ENCODE peak calls at places on chromosomes 13 and 19, in ten cellular contexts. One of them, this sample, is unnamed.
A peak's percentile ranks its signal among the peaks of the same experiment; 100 is the strongest.

GRCh38 chr13:37870895-37871550 is 1.5 kb upstream of the TRPC4 start:
- DNase-seq in keratinocyte: no peak
- DNase-seq in GM23338: peak; percentile 23
- DNase-seq in AG04449: no peak
- DNase-seq in bronchial epithelial cell: peak; percentile 33
- DNase-seq in CD8-positive, alpha-beta T cell: no peak
- DNase-seq in cardiac muscle cell: no peak
- DNase-seq in AG04450: no peak
- DNase-seq in HCT116: no peak
- DNase-seq in body of pancreas: no peak
- DNase-seq in this sample: no peak

GRCh38 chr19:18515959-18516358 is 5.9 kb downstream of the ELL start:
- DNase-seq in keratinocyte: no peak
- DNase-seq in GM23338: no peak
- DNase-seq in AG04449: no peak
- DNase-seq in bronchial epithelial cell: no peak
- DNase-seq in CD8-positive, alpha-beta T cell: no peak
- DNase-seq in cardiac muscle cell: no peak
- DNase-seq in AG04450: no peak
- DNase-seq in HCT116: no peak
- DNase-seq in body of pancreas: no peak
- DNase-seq in this sample: no peak

GRCh38 chr13:90690458-90691063 is 656.9 kb upstream of the MIR17HG start:
- DNase-seq in keratinocyte: no peak
- DNase-seq in GM23338: no peak
- DNase-seq in AG04449: no peak
- DNase-seq in bronchial epithelial cell: no peak
- DNase-seq in CD8-positive, alpha-beta T cell: no peak
- DNase-seq in cardiac muscle cell: no peak
- DNase-seq in AG04450: no peak
- DNase-seq in HCT116: no peak
- DNase-seq in body of pancreas: no peak
- DNase-seq in this sample: no peak

GRCh38 chr19:31166206-31166605 is 183.0 kb downstream of the TSHZ3 start:
- DNase-seq in keratinocyte: no peak
- DNase-seq in GM23338: no peak
- DNase-seq in AG04449: no peak
- DNase-seq in bronchial epithelial cell: no peak
- DNase-seq in CD8-positive, alpha-beta T cell: peak; percentile 40
- DNase-seq in cardiac muscle cell: no peak
- DNase-seq in AG04450: no peak
- DNase-seq in HCT116: no peak
- DNase-seq in body of pancreas: no peak
- DNase-seq in this sample: no peak

GRCh38 chr13:23375007-23375971 is 58.2 kb downstream of the SACS start:
- DNase-seq in keratinocyte: peak; percentile 58
- DNase-seq in GM23338: peak; percentile 93
- DNase-seq in AG04449: peak; percentile 45
- DNase-seq in bronchial epithelial cell: peak; percentile 68
- DNase-seq in CD8-positive, alpha-beta T cell: peak; percentile 99
- DNase-seq in cardiac muscle cell: peak; percentile 96
- DNase-seq in AG04450: peak; percentile 84
- DNase-seq in HCT116: peak; percentile 77
- DNase-seq in body of pancreas: peak; percentile 97
- DNase-seq in this sample: no peak

GRCh38 chr19:56547535-56547934 is 8.8 kb downstream of the ZFP28 start:
- DNase-seq in keratinocyte: no peak
- DNase-seq in GM23338: peak; percentile 77
- DNase-seq in AG04449: no peak
- DNase-seq in bronchial epithelial cell: no peak
- DNase-seq in CD8-positive, alpha-beta T cell: no peak
- DNase-seq in cardiac muscle cell: no peak
- DNase-seq in AG04450: no peak
- DNase-seq in HCT116: no peak
- DNase-seq in body of pancreas: no peak
- DNase-seq in this sample: no peak

GRCh38 chr13:23852351-23852750 is 36.8 kb downstream of the MIPEP start:
- DNase-seq in keratinocyte: no peak
- DNase-seq in GM23338: no peak
- DNase-seq in AG04449: no peak
- DNase-seq in bronchial epithelial cell: no peak
- DNase-seq in CD8-positive, alpha-beta T cell: no peak
- DNase-seq in cardiac muscle cell: no peak
- DNase-seq in AG04450: no peak
- DNase-seq in HCT116: no peak
- DNase-seq in body of pancreas: no peak
- DNase-seq in this sample: no peak

GRCh38 chr13:99432637-99433542 is 68.4 kb upstream of the TM9SF2 start:
- DNase-seq in keratinocyte: no peak
- DNase-seq in GM23338: peak; percentile 77
- DNase-seq in AG04449: peak; percentile 24
- DNase-seq in bronchial epithelial cell: peak; percentile 50
- DNase-seq in CD8-positive, alpha-beta T cell: peak; percentile 75
- DNase-seq in cardiac muscle cell: peak; percentile 21
- DNase-seq in AG04450: no peak
- DNase-seq in HCT116: peak; percentile 36
- DNase-seq in body of pancreas: peak; percentile 22
- DNase-seq in this sample: peak; percentile 75

GRCh38 chr13:25943666-25944065 is 108.2 kb downstream of the SHISA2 start:
- DNase-seq in keratinocyte: no peak
- DNase-seq in GM23338: no peak
- DNase-seq in AG04449: peak; percentile 7
- DNase-seq in bronchial epithelial cell: peak; percentile 16
- DNase-seq in CD8-positive, alpha-beta T cell: no peak
- DNase-seq in cardiac muscle cell: no peak
- DNase-seq in AG04450: no peak
- DNase-seq in HCT116: no peak
- DNase-seq in body of pancreas: no peak
- DNase-seq in this sample: peak; percentile 83

GRCh38 chr13:66397133-66397532 is 833.0 kb downstream of the PCDH9 start:
- DNase-seq in keratinocyte: no peak
- DNase-seq in GM23338: no peak
- DNase-seq in AG04449: no peak
- DNase-seq in bronchial epithelial cell: no peak
- DNase-seq in CD8-positive, alpha-beta T cell: no peak
- DNase-seq in cardiac muscle cell: no peak
- DNase-seq in AG04450: no peak
- DNase-seq in HCT116: no peak
- DNase-seq in body of pancreas: no peak
- DNase-seq in this sample: no peak

GRCh38 chr13:113186061-113186900 is 22.2 kb downstream of the PCID2 start:
- DNase-seq in keratinocyte: no peak
- DNase-seq in GM23338: no peak
- DNase-seq in AG04449: no peak
- DNase-seq in bronchial epithelial cell: no peak
- DNase-seq in CD8-positive, alpha-beta T cell: no peak
- DNase-seq in cardiac muscle cell: no peak
- DNase-seq in AG04450: no peak
- DNase-seq in HCT116: no peak
- DNase-seq in body of pancreas: no peak
- DNase-seq in this sample: no peak

GRCh38 chr13:113970810-113971470 is 2.9 kb downstream of the C13orf46 start:
- DNase-seq in keratinocyte: no peak
- DNase-seq in GM23338: no peak
- DNase-seq in AG04449: no peak
- DNase-seq in bronchial epithelial cell: peak; percentile 89
- DNase-seq in CD8-positive, alpha-beta T cell: no peak
- DNase-seq in cardiac muscle cell: no peak
- DNase-seq in AG04450: peak; percentile 10
- DNase-seq in HCT116: no peak
- DNase-seq in body of pancreas: peak; percentile 90
- DNase-seq in this sample: peak; percentile 75

GRCh38 chr19:35901055-35901644 is 810 bp upstream of the NFKBID start:
- DNase-seq in keratinocyte: no peak
- DNase-seq in GM23338: peak; percentile 21
- DNase-seq in AG04449: peak; percentile 9
- DNase-seq in bronchial epithelial cell: no peak
- DNase-seq in CD8-positive, alpha-beta T cell: no peak
- DNase-seq in cardiac muscle cell: no peak
- DNase-seq in AG04450: no peak
- DNase-seq in HCT116: no peak
- DNase-seq in body of pancreas: no peak
- DNase-seq in this sample: no peak

GRCh38 chr19:1019980-1020867 is 699 bp downstream of the TMEM259 start:
- DNase-seq in keratinocyte: no peak
- DNase-seq in GM23338: peak; percentile 33
- DNase-seq in AG04449: no peak
- DNase-seq in bronchial epithelial cell: no peak
- DNase-seq in CD8-positive, alpha-beta T cell: peak; percentile 65
- DNase-seq in cardiac muscle cell: no peak
- DNase-seq in AG04450: no peak
- DNase-seq in HCT116: no peak
- DNase-seq in body of pancreas: peak; percentile 42
- DNase-seq in this sample: no peak

GRCh38 chr19:8577247-8577646 is at the start of gene MYO1F:
- DNase-seq in keratinocyte: no peak
- DNase-seq in GM23338: no peak
- DNase-seq in AG04449: no peak
- DNase-seq in bronchial epithelial cell: no peak
- DNase-seq in CD8-positive, alpha-beta T cell: peak; percentile 58
- DNase-seq in cardiac muscle cell: no peak
- DNase-seq in AG04450: no peak
- DNase-seq in HCT116: no peak
- DNase-seq in body of pancreas: no peak
- DNase-seq in this sample: no peak

GRCh38 chr19:10217085-10217484 is 14.0 kb downstream of the S1PR2 start:
- DNase-seq in keratinocyte: no peak
- DNase-seq in GM23338: no peak
- DNase-seq in AG04449: no peak
- DNase-seq in bronchial epithelial cell: no peak
- DNase-seq in CD8-positive, alpha-beta T cell: no peak
- DNase-seq in cardiac muscle cell: no peak
- DNase-seq in AG04450: no peak
- DNase-seq in HCT116: no peak
- DNase-seq in body of pancreas: no peak
- DNase-seq in this sample: no peak
- H3K4me3 ChIP-seq in keratinocyte: no peak overlapping the region
- H3K4me3 ChIP-seq in GM23338: no peak overlapping the region
- H3K4me3 ChIP-seq in AG04449: no peak overlapping the region
- H3K4me3 ChIP-seq in bronchial epithelial cell: no peak overlapping the region
- H3K4me3 ChIP-seq in CD8-positive, alpha-beta T cell: no peak overlapping the region
- H3K4me3 ChIP-seq in cardiac muscle cell: no peak overlapping the region
- H3K4me3 ChIP-seq in AG04450: no peak overlapping the region
- H3K4me3 ChIP-seq in HCT116: no peak overlapping the region
- H3K4me3 ChIP-seq in body of pancreas: no peak overlapping the region
- H3K4me3 ChIP-seq in this sample: no peak overlapping the region

GRCh38 chr13:106129273-106129672 is 406.2 kb downstream of the EFNB2 start:
- DNase-seq in keratinocyte: no peak
- DNase-seq in GM23338: no peak
- DNase-seq in AG04449: no peak
- DNase-seq in bronchial epithelial cell: peak; percentile 77
- DNase-seq in CD8-positive, alpha-beta T cell: no peak
- DNase-seq in cardiac muscle cell: no peak
- DNase-seq in AG04450: no peak
- DNase-seq in HCT116: no peak
- DNase-seq in body of pancreas: no peak
- DNase-seq in this sample: no peak
- TF ChIP-seq CTCF in keratinocyte: no peak
- TF ChIP-seq CTCF in GM23338: no peak
- TF ChIP-seq CTCF in AG04449: no peak
- TF ChIP-seq CTCF in bronchial epithelial cell: no peak
- TF ChIP-seq CTCF in CD8-positive, alpha-beta T cell: no peak
- TF ChIP-seq CTCF in cardiac muscle cell: no peak
- TF ChIP-seq CTCF in AG04450: no peak
- TF ChIP-seq CTCF in HCT116: no peak
- TF ChIP-seq CTCF in body of pancreas: no peak
- TF ChIP-seq CTCF in this sample: no peak

GRCh38 chr13:29852464-29853054 is 2.1 kb upstream of the UBL3 start:
- DNase-seq in keratinocyte: no peak
- DNase-seq in GM23338: no peak
- DNase-seq in AG04449: no peak
- DNase-seq in bronchial epithelial cell: no peak
- DNase-seq in CD8-positive, alpha-beta T cell: no peak
- DNase-seq in cardiac muscle cell: no peak
- DNase-seq in AG04450: no peak
- DNase-seq in HCT116: no peak
- DNase-seq in body of pancreas: no peak
- DNase-seq in this sample: no peak
- H3K4me3 ChIP-seq in keratinocyte: no peak overlapping the region
- H3K4me3 ChIP-seq in GM23338: no peak overlapping the region
- H3K4me3 ChIP-seq in AG04449: no peak overlapping the region
- H3K4me3 ChIP-seq in bronchial epithelial cell: no peak overlapping the region
- H3K4me3 ChIP-seq in CD8-positive, alpha-beta T cell: no peak overlapping the region
- H3K4me3 ChIP-seq in cardiac muscle cell: no peak overlapping the region
- H3K4me3 ChIP-seq in AG04450: no peak overlapping the region
- H3K4me3 ChIP-seq in HCT116: no peak overlapping the region
- H3K4me3 ChIP-seq in body of pancreas: no peak overlapping the region
- H3K4me3 ChIP-seq in this sample: no peak overlapping the region

DNA sequence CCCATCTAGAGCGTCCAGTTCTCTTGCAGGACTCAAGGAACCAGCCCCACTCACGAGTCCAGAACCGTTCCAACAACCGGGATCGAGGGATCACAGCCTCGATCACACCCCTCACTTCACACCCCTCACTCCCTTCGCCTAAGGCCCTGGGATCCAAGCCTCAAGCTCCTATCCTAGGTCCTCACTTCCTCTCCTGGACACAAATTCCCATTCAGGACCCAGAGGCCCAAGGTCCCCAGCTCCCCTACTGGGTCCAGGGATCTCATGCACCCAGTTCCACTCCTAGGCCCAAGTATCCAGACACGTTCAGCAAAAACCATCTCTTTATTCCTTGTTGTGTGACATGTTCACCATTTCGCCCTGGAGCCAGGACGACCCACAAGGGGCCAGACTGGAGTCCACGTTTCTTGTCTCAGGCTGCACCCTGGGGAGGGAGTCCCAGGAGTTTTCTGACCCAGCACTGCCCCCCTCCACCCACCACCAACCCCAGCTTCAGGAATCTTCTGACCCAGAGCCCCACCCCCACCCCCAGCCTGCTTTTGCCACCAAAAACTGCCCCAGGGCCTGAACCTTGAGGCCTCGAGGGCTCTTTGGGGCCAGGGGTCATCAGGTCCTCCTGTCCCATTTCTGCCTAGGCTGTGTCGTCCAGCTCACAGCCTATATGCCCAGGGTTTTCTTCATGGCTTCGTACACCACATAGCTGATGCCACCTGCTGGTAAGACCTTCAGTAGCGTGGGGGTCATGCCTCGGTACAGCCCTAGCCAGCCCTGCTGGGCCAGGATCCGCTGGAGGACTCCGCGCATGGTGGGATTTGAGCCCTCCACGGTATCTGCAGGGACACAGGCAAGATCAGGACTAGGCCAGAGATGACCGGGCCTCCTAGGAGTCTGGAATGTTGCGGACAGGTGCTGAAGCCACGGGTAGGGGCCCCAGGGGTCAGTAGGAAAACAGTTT is 1.4 kb upstream of the KHSRP start:
- DNase-seq in keratinocyte: no peak
- DNase-seq in GM23338: no peak
- DNase-seq in AG04449: no peak
- DNase-seq in bronchial epithelial cell: no peak
- DNase-seq in CD8-positive, alpha-beta T cell: no peak
- DNase-seq in cardiac muscle cell: no peak
- DNase-seq in AG04450: no peak
- DNase-seq in HCT116: peak; percentile 24
- DNase-seq in body of pancreas: no peak
- DNase-seq in this sample: no peak
- TF ChIP-seq CTCF in keratinocyte: peak; percentile 38
- TF ChIP-seq CTCF in GM23338: peak; percentile 43
- TF ChIP-seq CTCF in AG04449: no peak
- TF ChIP-seq CTCF in bronchial epithelial cell: peak; percentile 19
- TF ChIP-seq CTCF in CD8-positive, alpha-beta T cell: no peak
- TF ChIP-seq CTCF in cardiac muscle cell: no peak
- TF ChIP-seq CTCF in AG04450: no peak
- TF ChIP-seq CTCF in HCT116: peak; percentile 63
- TF ChIP-seq CTCF in body of pancreas: no peak
- TF ChIP-seq CTCF in this sample: no peak